ENCODE peak calls at places on chromosomes 5 and 9, in ten cellular contexts. P is IMR-90; J is tibial nerve; D is adipocyte; H is heart left ventricle; M is hepatocyte; E is CD8-positive, alpha-beta T cell; F is upper lobe of right lung; L is Panc1; R is ascending aorta. Q is an unnamed sample.

GRCh38 chr9:35555881-35556280 is 49.2 kb upstream of the TESK1 start:
- DNase-seq in P (no peak), J (no peak), D (no peak), H (no peak), M (no peak), E (no peak), F (no peak), L (no peak), R (peak; percentile 52), Q (no peak)

GRCh38 chr9:90449213-90449925 is 193.3 kb downstream of the DIRAS2 start:
- DNase-seq in P (no peak), J (no peak), D (no peak), H (no peak), M (no peak), E (no peak), F (no peak), L (no peak), R (no peak), Q (no peak)

GRCh38 chr5:172874647-172875371 is 40.8 kb downstream of the ERGIC1 start:
- DNase-seq in P (no peak), J (no peak), D (no peak), H (no peak), M (no peak), E (no peak), F (no peak), L (no peak), R (no peak), Q (no peak)

GRCh38 chr5:61184708-61185107 is 22.4 kb upstream of the SMIM15 start:
- DNase-seq in P (peak; percentile 57), J (no peak), D (peak; percentile 50), H (no peak), M (no peak), E (no peak), F (no peak), L (no peak), R (no peak), Q (no peak)

GRCh38 chr5:16178745-16179372 is 732 bp downstream of the MARCHF11 start:
- DNase-seq in P (peak; percentile 43), J (peak; percentile 25), D (peak; percentile 55), H (peak; percentile 82), M (peak; percentile 93), E (no peak), F (peak; percentile 85), L (no peak), R (no peak), Q (peak; percentile 72)

GRCh38 chr5:118224546-118224945 is 763.8 kb downstream of the DTWD2 start:
- DNase-seq in P (peak; percentile 13), J (no peak), D (peak; percentile 27), H (no peak), M (no peak), E (no peak), F (no peak), L (no peak), R (no peak), Q (no peak)

GRCh38 chr5:17218353-17219005 is 1.0 kb downstream of the BASP1 start:
- DNase-seq in P (peak; percentile 67), J (no peak), D (peak; percentile 86), H (no peak), M (peak; percentile 49), E (no peak), F (peak; percentile 72), L (no peak), R (peak; percentile 84), Q (no peak)

GRCh38 chr5:66149950-66150349 is 5.8 kb downstream of the SREK1 start:
- DNase-seq in P (no peak), J (no peak), D (no peak), H (no peak), M (no peak), E (no peak), F (no peak), L (no peak), R (no peak), Q (no peak)

GRCh38 chr5:167633931-167634341 is 657.5 kb upstream of the WWC1 start:
- DNase-seq in P (peak; percentile 57), J (no peak), D (peak; percentile 84), H (no peak), M (no peak), E (no peak), F (no peak), L (no peak), R (no peak), Q (no peak)

GRCh38 chr5:81783401-81783800 is 32.5 kb upstream of the SSBP2 start:
- DNase-seq in P (no peak), J (no peak), D (no peak), H (no peak), M (no peak), E (no peak), F (no peak), L (no peak), R (no peak), Q (no peak)

GRCh38 chr5:36173426-36173825 is 21.5 kb downstream of the SKP2 start:
- DNase-seq in P (no peak), J (no peak), D (no peak), H (no peak), M (no peak), E (no peak), F (no peak), L (no peak), R (no peak), Q (no peak)

GRCh38 chr5:109685916-109686315 is 3.8 kb upstream of the MAN2A1 start:
- DNase-seq in P (no peak), J (no peak), D (no peak), H (no peak), M (no peak), E (no peak), F (no peak), L (no peak), R (no peak), Q (no peak)

DNA sequence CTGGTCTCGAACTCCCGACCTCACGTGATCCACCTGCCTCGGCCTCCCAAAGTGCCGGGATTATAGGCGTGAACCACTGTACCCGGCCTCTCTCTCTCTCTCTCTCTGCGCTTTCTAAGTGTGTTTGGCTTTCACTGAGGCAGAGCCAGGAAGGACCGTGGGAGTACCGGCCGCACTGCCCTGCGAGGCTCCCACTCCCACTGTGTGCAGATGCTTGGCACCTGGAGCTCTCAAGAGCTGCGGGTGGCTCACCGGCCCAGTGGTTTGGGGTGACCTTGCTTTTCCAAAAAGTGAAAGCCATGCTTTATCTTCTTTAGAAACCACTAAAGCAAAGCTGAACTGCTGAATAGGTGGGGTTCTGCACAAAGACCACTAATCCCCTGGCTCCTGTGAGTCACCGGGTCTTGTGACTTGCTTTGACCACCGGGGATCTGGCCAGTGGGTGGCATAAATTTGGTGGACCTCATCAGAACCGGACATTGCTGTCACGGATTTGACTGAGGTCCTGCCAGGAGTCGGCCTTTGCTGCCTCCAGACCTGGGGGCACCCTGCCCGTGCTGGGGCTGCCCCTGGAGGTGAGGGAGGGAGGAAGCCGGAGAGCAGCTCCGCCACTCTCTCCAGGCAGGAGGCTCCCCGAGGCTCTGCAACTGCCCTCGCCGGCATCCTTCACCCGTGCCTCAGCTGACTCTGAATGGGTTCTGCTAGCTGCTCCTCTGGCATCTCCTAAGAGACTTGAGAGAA is 228.9 kb downstream of the FANCC start:
- DNase-seq in P (no peak), J (no peak), D (peak; percentile 39), H (no peak), M (no peak), E (no peak), F (peak; percentile 58), L (no peak), R (no peak), Q (no peak)
- H3K4me1 ChIP-seq in P (peaks cover 22% of the 10 kb centered on the region), J (no peaks in the 10 kb centered on the region), D (peaks cover 22% of the 10 kb centered on the region), H (peaks cover 77% of the 10 kb centered on the region), M (peaks cover 39% of the 10 kb centered on the region), E (no peaks in the 10 kb centered on the region), F (peaks cover 38% of the 10 kb centered on the region), L (peaks cover 52% of the 10 kb centered on the region), R (peaks cover 49% of the 10 kb centered on the region), Q (peaks cover 37% of the 10 kb centered on the region)

GRCh38 chr5:1105350-1106265 is 6.3 kb downstream of the SLC12A7 start:
- DNase-seq in P (no peak), J (no peak), D (no peak), H (no peak), M (peak; percentile 87), E (peak; percentile 26), F (no peak), L (no peak), R (no peak), Q (no peak)
- H3K4me1 ChIP-seq in P (peaks cover 4% of the 10 kb centered on the region), J (no peaks in the 10 kb centered on the region), D (peaks cover 45% of the 10 kb centered on the region), H (peaks cover 88% of the 10 kb centered on the region), M (peaks cover 77% of the 10 kb centered on the region), E (peaks cover 99% of the 10 kb centered on the region), F (peaks cover 78% of the 10 kb centered on the region), L (peaks cover 72% of the 10 kb centered on the region), R (peaks cover 4% of the 10 kb centered on the region), Q (peaks cover 50% of the 10 kb centered on the region)

GRCh38 chr5:91293131-91293530 is 90.0 kb downstream of the ARRDC3 start:
- DNase-seq in P (peak; percentile 55), J (no peak), D (peak; percentile 67), H (no peak), M (no peak), E (no peak), F (no peak), L (no peak), R (no peak), Q (peak; percentile 42)

GRCh38 chr5:91288117-91288516 is 95.0 kb downstream of the ARRDC3 start:
- DNase-seq in P (peak; percentile 90), J (no peak), D (peak; percentile 83), H (no peak), M (peak; percentile 36), E (no peak), F (no peak), L (no peak), R (no peak), Q (no peak)

GRCh38 chr5:91296691-91297143 is 86.4 kb downstream of the ARRDC3 start:
- DNase-seq in P (no peak), J (peak; percentile 61), D (peak; percentile 78), H (peak; percentile 69), M (no peak), E (no peak), F (peak; percentile 89), L (no peak), R (peak; percentile 90), Q (no peak)

GRCh38 chr5:91288517-91288916 is 94.6 kb downstream of the ARRDC3 start:
- DNase-seq in P (no peak), J (no peak), D (no peak), H (no peak), M (no peak), E (no peak), F (no peak), L (no peak), R (no peak), Q (no peak)

GRCh38 chr5:91291628-91292569 is 91.2 kb downstream of the ARRDC3 start:
- DNase-seq in P (no peak), J (no peak), D (no peak), H (no peak), M (no peak), E (no peak), F (no peak), L (no peak), R (no peak), Q (no peak)
- H3K4me1 ChIP-seq in P (peaks cover 7% of the 10 kb centered on the region), J (no peaks in the 10 kb centered on the region), D (peaks cover 33% of the 10 kb centered on the region), H (peaks cover 4% of the 10 kb centered on the region), M (no peaks in the 10 kb centered on the region), E (no peaks in the 10 kb centered on the region), F (peaks cover 6% of the 10 kb centered on the region), L (peaks cover 17% of the 10 kb centered on the region), R (peaks cover 4% of the 10 kb centered on the region), Q (no peaks in the 10 kb centered on the region)

DNA sequence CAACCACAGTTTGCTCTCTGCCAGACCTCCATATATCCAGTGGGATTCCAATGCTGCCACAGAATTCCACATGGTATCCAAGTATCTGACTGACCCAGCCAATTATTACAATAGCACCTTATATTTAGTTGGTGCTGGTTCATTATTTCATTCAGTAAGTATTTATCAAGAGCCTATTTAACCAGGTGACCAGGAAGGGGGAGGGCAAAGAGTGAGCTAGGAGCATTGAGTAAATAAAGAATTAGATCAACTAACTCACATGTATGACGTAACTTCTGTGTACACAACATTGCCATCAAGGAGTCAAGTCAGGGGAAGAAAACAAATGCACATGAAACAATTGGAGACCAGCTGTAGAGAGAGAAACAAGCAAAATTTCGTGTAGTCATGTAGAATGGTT is 207.1 kb upstream of the PAPPA start:
- DNase-seq in P (no peak), J (no peak), D (no peak), H (no peak), M (peak; percentile 16), E (no peak), F (no peak), L (no peak), R (no peak), Q (no peak)
- H3K4me1 ChIP-seq in P (peaks cover 24% of the 10 kb centered on the region), J (peaks cover 3% of the 10 kb centered on the region), D (peaks cover 47% of the 10 kb centered on the region), H (peaks cover 24% of the 10 kb centered on the region), M (peaks cover 21% of the 10 kb centered on the region), E (no peaks in the 10 kb centered on the region), F (no peaks in the 10 kb centered on the region), L (no peaks in the 10 kb centered on the region), R (no peaks in the 10 kb centered on the region), Q (peaks cover 7% of the 10 kb centered on the region)

Q was measured in NT2/D1.